ENCODE peak calls at places on chromosome 21, in five cellular contexts. X is HCT116, P is GM12878, J is HepG2, U is K562. N is an unnamed sample.

GRCh38 chr21:14889080-14889805 is 175.6 kb downstream of the NRIP1 start:
- DNase-seq in J (peak), X (no peak), U (no peak), P (no peak), N (no peak)

GRCh38 chr21:16842716-16843115 is 670.1 kb upstream of the CXADR start:
- DNase-seq in J (no peak), P (no peak), X (no peak), U (no peak), N (no peak)

GRCh38 chr21:45329261-45330074 is 41.8 kb upstream of the POFUT2 start:
- DNase-seq in U (no peak), J (no peak), X (no peak), P (no peak), N (no peak)

GRCh38 chr21:22342855-22343254 is 1344.6 kb downstream of the NCAM2 start:
- DNase-seq in U (no peak), P (no peak), J (no peak), X (no peak), N (peak)

GRCh38 chr21:32212116-32212515 is 66.7 kb downstream of the MIS18A start:
- DNase-seq in J (no peak), P (no peak), U (no peak), X (no peak), N (no peak)

GRCh38 chr21:44752701-44753235 is 41.4 kb upstream of the TSPEAR start:
- DNase-seq in U (no peak), J (no peak), P (no peak), X (peak), N (no peak)

GRCh38 chr21:29347274-29347681 is 48.6 kb downstream of the BACH1 start:
- DNase-seq in U (no peak), X (no peak), P (no peak), J (peak), N (no peak)

GRCh38 chr21:29194847-29195246 is 64.4 kb downstream of the MAP3K7CL start:
- DNase-seq in X (no peak), J (peak), U (no peak), P (no peak), N (no peak)

GRCh38 chr21:31397939-31398338 is 53.9 kb upstream of the TIAM1 start:
- DNase-seq in P (no peak), X (no peak), U (no peak), J (no peak), N (no peak)

GRCh38 chr21:26769613-26770188 is 75.5 kb downstream of the ADAMTS1 start:
- DNase-seq in X (no peak), U (no peak), J (no peak), P (no peak), N (peak)

GRCh38 chr21:44831227-44831626 is 13.4 kb upstream of the SUMO3 start:
- DNase-seq in J (no peak), X (no peak), U (no peak), P (no peak), N (no peak)

GRCh38 chr21:32096411-32096810 is 182.4 kb downstream of the MIS18A start:
- DNase-seq in J (peak), P (no peak), X (peak), U (peak), N (peak)

GRCh38 chr21:44927587-44928461 is 7.1 kb upstream of the ITGB2 start:
- DNase-seq in J (peak), U (peak), P (peak), X (no peak), N (peak)

GRCh38 chr21:44820851-44821250 is 3.0 kb upstream of the SUMO3 start:
- DNase-seq in U (no peak), X (no peak), P (no peak), J (no peak), N (no peak)

GRCh38 chr21:38910390-38911008 is 104.8 kb downstream of the ETS2 start:
- DNase-seq in J (no peak), P (no peak), U (no peak), X (peak), N (no peak)

GRCh38 chr21:46056450-46056903 is 41.4 kb upstream of the COL6A2 start:
- DNase-seq in U (no peak), J (no peak), P (no peak), X (no peak), N (no peak)

DNA sequence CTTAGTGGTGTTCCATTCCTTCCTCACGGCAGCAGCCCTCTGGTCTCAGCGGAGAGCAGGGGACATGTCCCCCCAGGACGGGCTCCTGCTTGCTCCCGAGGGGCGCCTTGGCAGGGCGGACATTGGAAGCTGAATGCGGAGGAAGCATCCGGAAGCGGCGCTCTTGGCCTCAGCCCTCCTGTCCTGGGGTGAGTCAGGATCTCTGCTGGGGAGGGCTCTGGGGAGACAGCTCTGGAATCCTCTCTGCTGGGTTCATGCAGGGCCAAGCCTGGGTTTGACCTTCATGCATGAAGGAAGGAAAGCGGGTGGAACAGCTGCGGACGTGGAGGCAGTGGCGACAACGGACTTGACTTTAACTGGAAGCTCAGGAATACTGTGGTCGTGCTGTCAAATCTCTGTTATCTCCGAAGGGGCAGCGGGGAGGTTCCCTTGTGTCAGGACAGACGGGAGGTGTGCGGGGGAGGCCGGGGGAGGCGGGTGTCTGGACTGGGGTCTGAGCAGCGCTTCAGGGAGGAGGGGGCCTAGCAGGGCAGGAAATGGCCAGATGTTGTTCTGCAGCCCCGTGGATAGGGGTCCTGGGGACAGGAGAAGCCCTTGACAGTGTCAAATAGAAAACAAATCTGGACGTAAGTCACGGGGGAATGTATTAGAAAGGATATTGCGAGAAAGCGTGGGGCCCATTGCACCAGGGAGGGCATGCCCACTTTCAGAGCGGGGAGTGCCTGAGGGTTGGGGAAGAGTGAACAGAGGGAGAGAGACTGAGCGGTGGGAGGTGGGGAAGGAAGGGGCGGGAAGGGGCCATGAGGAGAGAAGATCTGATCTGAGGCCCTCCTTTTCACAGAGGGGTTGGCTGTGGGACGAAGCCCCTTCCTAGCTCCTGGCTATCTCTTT is 26.6 kb downstream of the CRYAA start:
- DNase-seq in X (no peak), J (no peak), U (no peak), P (no peak), N (no peak)
- TF ChIP-seq JUND in X (no peak), J (no peak), U (no peak), P (no peak), N (no peak)

GRCh38 chr21:37821791-37822450 is 94.3 kb downstream of the KCNJ6 start:
- DNase-seq in U (no peak), J (no peak), X (no peak), P (no peak), N (no peak)
- TF ChIP-seq JUND in U (no peak), J (no peak), X (no peak), P (no peak), N (no peak)

GRCh38 chr21:34858559-34858958 is 189.8 kb downstream of the CLIC6 start:
- DNase-seq in X (no peak), P (no peak), U (no peak), J (no peak), N (no peak)

GRCh38 chr21:34859976-34860653 is 189.0 kb downstream of the RUNX1 start:
- DNase-seq in U (no peak), J (no peak), X (no peak), P (no peak), N (no peak)

GRCh38 chr21:34857122-34857713 is 188.4 kb downstream of the CLIC6 start:
- DNase-seq in X (no peak), P (no peak), J (no peak), U (no peak), N (no peak)

GRCh38 chr21:34861302-34861701 is 187.8 kb downstream of the RUNX1 start:
- DNase-seq in J (no peak), X (no peak), U (no peak), P (no peak), N (no peak)

GRCh38 chr21:34857874-34858273 is 189.1 kb downstream of the CLIC6 start:
- DNase-seq in P (no peak), X (no peak), U (no peak), J (no peak), N (no peak)
- TF ChIP-seq JUND in P (no peak), X (no peak), U (no peak), J (no peak), N (no peak)

DNA sequence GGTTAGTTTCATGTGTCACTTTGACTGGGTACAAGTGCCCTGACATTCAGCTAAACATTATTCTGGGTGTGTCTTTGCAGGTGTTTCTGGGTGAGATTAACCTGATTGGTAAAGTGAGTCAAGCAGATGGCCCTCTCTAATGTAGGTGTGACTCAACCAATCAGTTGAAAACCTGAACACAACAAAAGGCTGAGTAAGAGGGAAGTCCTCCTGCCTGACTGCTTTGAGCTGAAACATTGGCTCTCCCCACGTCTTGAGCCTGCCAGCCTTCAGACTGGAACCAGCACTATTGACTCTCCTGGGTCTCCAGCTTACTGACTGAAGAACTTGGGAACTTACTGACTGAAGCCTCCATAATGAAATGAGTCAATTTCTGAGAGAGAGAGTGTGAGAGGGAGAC is 70.0 kb upstream of the C21orf91 start:
- DNase-seq in X (no peak), J (no peak), P (no peak), U (no peak), N (no peak)
- TF ChIP-seq JUND in X (no peak), J (no peak), P (no peak), U (no peak), N (no peak)

DNA sequence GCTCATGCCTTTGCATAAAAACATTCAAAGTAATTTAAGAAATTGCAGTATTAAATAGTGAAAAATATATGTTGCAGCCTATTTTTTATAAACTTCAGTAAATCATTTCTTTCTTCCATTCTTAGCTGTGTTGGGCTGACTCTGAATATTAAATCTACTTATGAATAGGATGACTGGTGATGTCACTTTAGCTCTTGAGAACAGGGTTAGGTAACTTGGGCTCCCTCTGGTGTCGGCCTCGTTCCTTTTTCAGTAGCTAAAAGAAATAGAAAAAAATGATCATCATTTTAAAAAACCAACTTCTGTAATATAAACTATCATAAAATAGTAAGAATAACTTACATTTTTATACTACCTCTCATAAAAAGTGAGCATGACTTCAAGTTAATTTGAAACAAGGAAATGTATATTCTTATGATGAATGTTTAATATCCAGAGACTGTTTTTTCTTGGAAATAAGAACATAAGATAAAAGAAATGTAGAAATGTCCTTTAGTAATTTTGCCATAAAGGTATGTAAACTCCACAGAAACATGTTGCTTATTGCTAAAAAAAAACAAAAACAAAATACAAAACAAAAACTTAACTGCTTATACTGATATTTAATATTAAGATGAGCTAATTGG is 26.8 kb upstream of the NCAM2 start:
- DNase-seq in J (peak), P (no peak), X (no peak), U (peak), N (peak)
- TF ChIP-seq JUND in J (no peak), P (no peak), X (no peak), U (no peak), N (no peak)

DNA sequence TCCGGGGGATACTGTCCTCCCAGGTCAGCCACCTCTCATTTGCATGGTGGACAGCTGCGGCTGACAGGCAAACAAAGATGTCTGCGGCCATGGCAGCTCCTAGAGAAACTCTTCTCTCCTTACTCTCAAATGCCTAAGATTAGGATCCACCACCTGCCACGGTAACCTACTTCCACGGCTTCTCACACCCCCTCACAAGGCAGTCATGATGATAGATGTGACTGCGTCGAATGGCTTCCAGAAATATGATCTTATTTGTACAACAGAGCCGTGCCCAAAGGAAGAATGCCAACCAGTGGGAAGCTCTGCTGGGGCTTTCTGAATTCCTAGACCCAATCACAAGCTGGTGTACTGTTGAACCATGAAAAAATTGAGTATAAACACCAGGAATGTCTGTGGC is 73.4 kb downstream of the BACE2 start:
- DNase-seq in U (no peak), X (no peak), J (no peak), P (no peak), N (no peak)
- TF ChIP-seq JUND in U (no peak), X (no peak), J (no peak), P (no peak), N (no peak)

N was measured in T47D.